ENCODE peak calls at places on chromosomes 12 and 14, in four cellular contexts. One of them, this sample, is unnamed.

GRCh38 chr12:116303929-116304328 is 26.4 kb upstream of the MED13L start:
- DNase-seq in left ventricle myocardium inferior: no peak
- DNase-seq in progenitor cell of endocrine pancreas: no peak
- DNase-seq in lower lobe of right lung: no peak
- DNase-seq in this sample: no peak

GRCh38 chr12:41904041-41904440 is 240.6 kb downstream of the GXYLT1 start:
- DNase-seq in left ventricle myocardium inferior: no peak
- DNase-seq in progenitor cell of endocrine pancreas: no peak
- DNase-seq in lower lobe of right lung: no peak
- DNase-seq in this sample: no peak

GRCh38 chr14:93970589-93970966 is 5.8 kb downstream of the ASB2 start:
- DNase-seq in left ventricle myocardium inferior: no peak
- DNase-seq in progenitor cell of endocrine pancreas: no peak
- DNase-seq in lower lobe of right lung: no peak
- DNase-seq in this sample: no peak

GRCh38 chr12:83996671-83997070 is 915.9 kb downstream of the SLC6A15 start:
- DNase-seq in left ventricle myocardium inferior: no peak
- DNase-seq in progenitor cell of endocrine pancreas: no peak
- DNase-seq in lower lobe of right lung: no peak
- DNase-seq in this sample: no peak

GRCh38 chr14:85584481-85584880 is 54.5 kb downstream of the FLRT2 start:
- DNase-seq in left ventricle myocardium inferior: no peak
- DNase-seq in progenitor cell of endocrine pancreas: no peak
- DNase-seq in lower lobe of right lung: no peak
- DNase-seq in this sample: no peak

GRCh38 chr12:72277415-72277814 is 5.2 kb downstream of the TRHDE start:
- DNase-seq in left ventricle myocardium inferior: no peak
- DNase-seq in progenitor cell of endocrine pancreas: no peak
- DNase-seq in lower lobe of right lung: no peak
- DNase-seq in this sample: no peak

GRCh38 chr12:121812320-121812871 is 8.6 kb downstream of the SETD1B start:
- DNase-seq in left ventricle myocardium inferior: peak
- DNase-seq in progenitor cell of endocrine pancreas: no peak
- DNase-seq in lower lobe of right lung: peak
- DNase-seq in this sample: peak

GRCh38 chr14:58298880-58299664 is 717 bp downstream of the ARID4A start:
- DNase-seq in left ventricle myocardium inferior: peak
- DNase-seq in progenitor cell of endocrine pancreas: peak
- DNase-seq in lower lobe of right lung: peak
- DNase-seq in this sample: no peak

GRCh38 chr12:128694445-128694844 is 129.3 kb downstream of the SLC15A4 start:
- DNase-seq in left ventricle myocardium inferior: no peak
- DNase-seq in progenitor cell of endocrine pancreas: no peak
- DNase-seq in lower lobe of right lung: no peak
- DNase-seq in this sample: no peak

GRCh38 chr14:28761438-28762289 is 4.9 kb upstream of the FOXG1 start:
- DNase-seq in left ventricle myocardium inferior: no peak
- DNase-seq in progenitor cell of endocrine pancreas: no peak
- DNase-seq in lower lobe of right lung: peak
- DNase-seq in this sample: no peak

GRCh38 chr12:51373222-51373621 is 18.0 kb downstream of the GALNT6 start:
- DNase-seq in left ventricle myocardium inferior: no peak
- DNase-seq in progenitor cell of endocrine pancreas: no peak
- DNase-seq in lower lobe of right lung: no peak
- DNase-seq in this sample: no peak

GRCh38 chr12:51371295-51371953 is 19.8 kb downstream of the GALNT6 start:
- DNase-seq in left ventricle myocardium inferior: peak
- DNase-seq in progenitor cell of endocrine pancreas: peak
- DNase-seq in lower lobe of right lung: no peak
- DNase-seq in this sample: no peak

GRCh38 chr12:51374346-51374745 is 16.9 kb downstream of the GALNT6 start:
- DNase-seq in left ventricle myocardium inferior: no peak
- DNase-seq in progenitor cell of endocrine pancreas: no peak
- DNase-seq in lower lobe of right lung: no peak
- DNase-seq in this sample: no peak

GRCh38 chr12:51370667-51371066 is 20.5 kb downstream of the GALNT6 start:
- DNase-seq in left ventricle myocardium inferior: no peak
- DNase-seq in progenitor cell of endocrine pancreas: no peak
- DNase-seq in lower lobe of right lung: no peak
- DNase-seq in this sample: no peak

DNA sequence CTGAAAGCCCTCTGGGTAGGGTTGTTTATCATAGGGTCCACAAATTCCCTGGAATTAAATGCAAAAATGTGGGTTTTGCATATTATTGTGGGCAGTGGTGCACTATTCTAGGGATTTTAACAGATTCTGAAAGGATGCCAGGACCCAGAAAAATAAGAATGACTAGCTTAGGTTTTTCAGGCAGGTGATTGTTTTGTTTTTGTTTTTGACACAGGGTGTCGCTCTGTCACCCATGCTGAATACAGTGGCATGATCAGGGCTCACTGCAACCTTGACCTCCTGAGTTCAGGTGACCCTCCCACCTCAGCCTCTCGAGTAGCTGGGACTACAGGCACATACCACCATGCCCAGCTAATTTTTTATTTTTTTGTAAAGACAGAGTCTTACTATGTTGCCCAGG is 19.2 kb downstream of the GALNT6 start:
- DNase-seq in left ventricle myocardium inferior: no peak
- DNase-seq in progenitor cell of endocrine pancreas: no peak
- DNase-seq in lower lobe of right lung: no peak
- DNase-seq in this sample: no peak
- TF ChIP-seq CTCF in left ventricle myocardium inferior: no peak
- TF ChIP-seq CTCF in progenitor cell of endocrine pancreas: no peak
- TF ChIP-seq CTCF in lower lobe of right lung: no peak
- TF ChIP-seq CTCF in this sample: no peak

DNA sequence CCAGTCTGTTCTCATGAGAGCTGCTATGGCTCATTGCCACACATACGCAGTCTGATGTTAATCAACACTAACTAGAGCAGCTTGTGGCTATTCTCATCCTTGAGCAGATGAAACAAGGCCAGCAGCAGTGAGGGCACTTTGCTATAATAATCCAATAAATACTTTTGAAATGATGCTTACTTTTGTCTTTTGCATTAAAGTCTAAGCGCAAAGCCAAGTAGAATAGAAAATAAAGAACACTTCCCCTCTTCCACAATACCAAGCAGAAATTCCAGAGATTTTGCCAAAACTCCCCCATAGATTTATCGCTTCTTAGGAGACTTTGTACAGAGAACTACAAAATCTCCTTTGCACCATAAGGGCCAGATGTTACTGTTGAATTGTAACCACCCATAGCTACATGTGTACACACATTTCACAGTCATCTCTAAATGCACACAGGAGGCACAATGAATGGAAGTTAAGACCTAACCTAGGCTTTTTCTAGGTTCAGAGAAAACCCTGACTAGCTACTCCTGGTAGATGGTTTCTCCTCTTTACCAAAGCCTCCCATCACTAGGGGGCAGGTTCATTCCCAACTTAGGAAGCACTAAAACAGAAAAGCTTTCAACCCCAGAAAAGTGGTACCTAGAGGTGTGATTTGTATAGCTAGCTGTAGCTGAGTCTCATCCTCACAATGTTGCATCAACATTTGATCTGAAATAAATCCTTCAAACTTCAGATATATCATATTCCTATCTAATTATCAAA is 119.3 kb downstream of the HMGA2 start:
- DNase-seq in left ventricle myocardium inferior: no peak
- DNase-seq in progenitor cell of endocrine pancreas: no peak
- DNase-seq in lower lobe of right lung: no peak
- DNase-seq in this sample: no peak
- TF ChIP-seq CTCF in left ventricle myocardium inferior: no peak
- TF ChIP-seq CTCF in progenitor cell of endocrine pancreas: no peak
- TF ChIP-seq CTCF in lower lobe of right lung: no peak
- TF ChIP-seq CTCF in this sample: peak

GRCh38 chr14:99561827-99562226 is 42.2 kb downstream of the CCDC85C start:
- DNase-seq in left ventricle myocardium inferior: no peak
- DNase-seq in progenitor cell of endocrine pancreas: no peak
- DNase-seq in lower lobe of right lung: no peak
- DNase-seq in this sample: no peak

GRCh38 chr14:99563749-99564129 is 40.3 kb downstream of the CCDC85C start:
- DNase-seq in left ventricle myocardium inferior: no peak
- DNase-seq in progenitor cell of endocrine pancreas: no peak
- DNase-seq in lower lobe of right lung: no peak
- DNase-seq in this sample: no peak

GRCh38 chr14:99564256-99564902 is 39.6 kb downstream of the CCDC85C start:
- DNase-seq in left ventricle myocardium inferior: peak
- DNase-seq in progenitor cell of endocrine pancreas: no peak
- DNase-seq in lower lobe of right lung: no peak
- DNase-seq in this sample: no peak

GRCh38 chr14:99564903-99565259 is 39.1 kb downstream of the CCDC85C start:
- DNase-seq in left ventricle myocardium inferior: no peak
- DNase-seq in progenitor cell of endocrine pancreas: no peak
- DNase-seq in lower lobe of right lung: no peak
- DNase-seq in this sample: no peak

GRCh38 chr14:99562848-99563748 is 40.9 kb downstream of the CCDC85C start:
- DNase-seq in left ventricle myocardium inferior: peak
- DNase-seq in progenitor cell of endocrine pancreas: peak
- DNase-seq in lower lobe of right lung: peak
- DNase-seq in this sample: no peak
- TF ChIP-seq CTCF in left ventricle myocardium inferior: peak
- TF ChIP-seq CTCF in progenitor cell of endocrine pancreas: peak
- TF ChIP-seq CTCF in lower lobe of right lung: peak
- TF ChIP-seq CTCF in this sample: no peak

GRCh38 chr14:96633096-96633495 is 130.9 kb downstream of the PAPOLA start:
- DNase-seq in left ventricle myocardium inferior: no peak
- DNase-seq in progenitor cell of endocrine pancreas: no peak
- DNase-seq in lower lobe of right lung: no peak
- DNase-seq in this sample: no peak

GRCh38 chr14:96632363-96632758 is 130.2 kb downstream of the PAPOLA start:
- DNase-seq in left ventricle myocardium inferior: no peak
- DNase-seq in progenitor cell of endocrine pancreas: no peak
- DNase-seq in lower lobe of right lung: no peak
- DNase-seq in this sample: no peak

GRCh38 chr14:96634481-96634880 is 132.3 kb downstream of the PAPOLA start:
- DNase-seq in left ventricle myocardium inferior: no peak
- DNase-seq in progenitor cell of endocrine pancreas: no peak
- DNase-seq in lower lobe of right lung: no peak
- DNase-seq in this sample: no peak

GRCh38 chr14:96635850-96636249 is 133.7 kb downstream of the PAPOLA start:
- DNase-seq in left ventricle myocardium inferior: no peak
- DNase-seq in progenitor cell of endocrine pancreas: no peak
- DNase-seq in lower lobe of right lung: no peak
- DNase-seq in this sample: no peak

GRCh38 chr14:96634896-96635295 is 132.7 kb downstream of the PAPOLA start:
- DNase-seq in left ventricle myocardium inferior: no peak
- DNase-seq in progenitor cell of endocrine pancreas: no peak
- DNase-seq in lower lobe of right lung: no peak
- DNase-seq in this sample: no peak
- TF ChIP-seq CTCF in left ventricle myocardium inferior: no peak
- TF ChIP-seq CTCF in progenitor cell of endocrine pancreas: no peak
- TF ChIP-seq CTCF in lower lobe of right lung: no peak
- TF ChIP-seq CTCF in this sample: no peak

GRCh38 chr14:105416671-105417070 is 3.0 kb upstream of the MTA1 start:
- DNase-seq in left ventricle myocardium inferior: no peak
- DNase-seq in progenitor cell of endocrine pancreas: no peak
- DNase-seq in lower lobe of right lung: no peak
- DNase-seq in this sample: no peak

GRCh38 chr14:105412768-105413541 is 6.7 kb upstream of the MTA1 start:
- DNase-seq in left ventricle myocardium inferior: no peak
- DNase-seq in progenitor cell of endocrine pancreas: no peak
- DNase-seq in lower lobe of right lung: no peak
- DNase-seq in this sample: no peak

GRCh38 chr14:105415481-105416428 is 3.9 kb upstream of the MTA1 start:
- DNase-seq in left ventricle myocardium inferior: no peak
- DNase-seq in progenitor cell of endocrine pancreas: no peak
- DNase-seq in lower lobe of right lung: no peak
- DNase-seq in this sample: no peak

GRCh38 chr14:105413542-105413886 is 6.1 kb upstream of the MTA1 start:
- DNase-seq in left ventricle myocardium inferior: no peak
- DNase-seq in progenitor cell of endocrine pancreas: no peak
- DNase-seq in lower lobe of right lung: no peak
- DNase-seq in this sample: no peak

GRCh38 chr14:105414456-105415371 is 4.9 kb upstream of the MTA1 start:
- DNase-seq in left ventricle myocardium inferior: peak
- DNase-seq in progenitor cell of endocrine pancreas: peak
- DNase-seq in lower lobe of right lung: peak
- DNase-seq in this sample: peak
- TF ChIP-seq CTCF in left ventricle myocardium inferior: peak
- TF ChIP-seq CTCF in progenitor cell of endocrine pancreas: peak
- TF ChIP-seq CTCF in lower lobe of right lung: peak
- TF ChIP-seq CTCF in this sample: peak